ENCODE peak calls at places on chromosome 4, in nine cellular contexts. B is T-helper 9 cell; Q is stimulated activated CD8-positive, alpha-beta memory T cell treated with anti-CD3 and anti-CD28 coated beads, Interleukin-15, amount 100 ng/mL, for 4 hours; E is NCI-H1417; M is T-helper 2 cell; C is GM04504; V is AG08395; S is BJ; Y is activated naive CD4-positive, alpha-beta T cell treated with Interleukin-2 at 50 U/mL for 16 hours. O is an unnamed sample.

GRCh38 chr4:182752158-182752910 is 164.9 kb downstream of the DCTD start:
- DNase-seq in Y (no peak), Q (no peak), V (peak; percentile 83), S (peak; percentile 69), E (no peak), M (no peak), C (peak; percentile 64), B (no peak), O (no peak)

GRCh38 chr4:108155373-108155772 is 13.4 kb downstream of the LEF1 start:
- DNase-seq in S (no peak), C (no peak), Y (no peak), E (no peak), B (no peak), V (no peak), M (no peak), Q (no peak), O (no peak)

GRCh38 chr4:53905935-53906377 is 158.4 kb downstream of the CHIC2 start:
- DNase-seq in C (no peak), S (no peak), Y (no peak), E (peak; percentile 17), M (no peak), V (peak; percentile 48), B (no peak), Q (no peak), O (peak; percentile 51)

GRCh38 chr4:21778702-21779101 is 169.9 kb downstream of the KCNIP4 start:
- DNase-seq in V (no peak), C (no peak), M (no peak), S (no peak), Y (no peak), B (no peak), E (no peak), Q (no peak), O (no peak)

GRCh38 chr4:140568507-140569306 is at the start of gene UCP1:
- DNase-seq in Q (no peak), S (no peak), V (no peak), B (no peak), Y (no peak), E (peak; percentile 21), C (no peak), M (no peak), O (peak; percentile 18)

GRCh38 chr4:32112891-32113290 is 1392.7 kb downstream of the PCDH7 start:
- DNase-seq in S (no peak), B (no peak), C (no peak), Q (no peak), Y (no peak), E (no peak), M (no peak), V (no peak), O (no peak)

GRCh38 chr4:164514765-164515164 is 239.2 kb upstream of the SMIM31 start:
- DNase-seq in S (no peak), E (no peak), V (no peak), M (no peak), C (no peak), Q (no peak), B (no peak), Y (no peak), O (no peak)

GRCh38 chr4:153792007-153792892 is 3.4 kb upstream of the SFRP2 start:
- DNase-seq in M (no peak), Y (peak; percentile 15), E (peak; percentile 26), V (peak; percentile 54), B (no peak), S (no peak), C (no peak), Q (no peak), O (no peak)

GRCh38 chr4:89312066-89312465 is 4.5 kb upstream of the GPRIN3 start:
- DNase-seq in M (no peak), C (no peak), E (no peak), Y (no peak), S (no peak), Q (no peak), V (peak; percentile 5), B (no peak), O (no peak)

GRCh38 chr4:28799696-28800095 is 1920.5 kb upstream of the PCDH7 start:
- DNase-seq in Y (no peak), E (no peak), M (no peak), C (no peak), B (no peak), S (no peak), V (no peak), Q (no peak), O (no peak)

GRCh38 chr4:86117781-86118302 is 242.0 kb downstream of the MAPK10 start:
- DNase-seq in Q (no peak), Y (no peak), B (no peak), M (no peak), C (peak; percentile 91), E (peak; percentile 6), S (peak; percentile 78), V (peak; percentile 86), O (peak; percentile 20)

GRCh38 chr4:148061795-148062194 is 329.9 kb downstream of the ARHGAP10 start:
- DNase-seq in S (no peak), V (no peak), B (no peak), E (peak; percentile 65), Q (no peak), M (no peak), C (no peak), Y (no peak), O (no peak)

GRCh38 chr4:20194079-20195013 is 57.4 kb upstream of the SLIT2 start:
- DNase-seq in E (no peak), C (peak; percentile 73), M (no peak), Q (no peak), B (no peak), S (peak; percentile 78), V (peak; percentile 67), Y (no peak), O (no peak)

GRCh38 chr4:130403221-130403620 is 1307.3 kb downstream of the C4orf33 start:
- DNase-seq in V (no peak), Y (no peak), Q (no peak), M (no peak), S (no peak), E (no peak), C (no peak), B (no peak), O (no peak)

GRCh38 chr4:663438-664428 is 10.3 kb downstream of the ATP5ME start:
- DNase-seq in B (peak; percentile 58), S (no peak), V (no peak), E (peak; percentile 79), M (peak; percentile 51), Q (peak; percentile 60), Y (peak; percentile 78), C (no peak), O (no peak)

GRCh38 chr4:46329118-46329976 is 60.6 kb downstream of the GABRA2 start:
- DNase-seq in M (no peak), V (no peak), S (no peak), Q (no peak), B (no peak), Y (no peak), C (no peak), E (peak; percentile 67), O (no peak)

GRCh38 chr4:34486964-34487363 is 1757.3 kb downstream of the ARAP2 start:
- DNase-seq in M (no peak), S (no peak), V (no peak), Q (no peak), E (no peak), C (no peak), B (no peak), Y (no peak), O (no peak)

GRCh38 chr4:171186700-171187099 is 626.5 kb upstream of the GALNTL6 start:
- DNase-seq in C (no peak), Y (no peak), V (no peak), Q (no peak), S (no peak), B (no peak), E (no peak), M (no peak), O (no peak)

GRCh38 chr4:87973283-87974169 is 2.0 kb upstream of the SPP1 start:
- DNase-seq in Y (peak; percentile 32), C (peak; percentile 89), B (no peak), M (no peak), Q (no peak), S (peak; percentile 84), E (peak; percentile 78), V (peak; percentile 65), O (peak; percentile 59)

GRCh38 chr4:32831104-32831503 is 2110.9 kb downstream of the PCDH7 start:
- DNase-seq in Q (no peak), C (no peak), M (no peak), B (no peak), E (no peak), S (no peak), V (no peak), Y (no peak), O (no peak)

GRCh38 chr4:137307806-137308205 is 224.5 kb downstream of the PCDH18 start:
- DNase-seq in C (peak; percentile 60), Q (no peak), B (no peak), E (no peak), V (peak; percentile 56), M (no peak), S (peak; percentile 22), Y (no peak), O (peak; percentile 21)

GRCh38 chr4:10971800-10972398 is 287.3 kb upstream of the CLNK start:
- DNase-seq in E (no peak), Y (no peak), M (no peak), Q (no peak), V (no peak), B (no peak), S (no peak), C (no peak), O (no peak)

GRCh38 chr4:105541420-105541819 is 11.0 kb upstream of the ARHGEF38 start:
- DNase-seq in B (no peak), V (no peak), M (no peak), E (no peak), C (no peak), Y (no peak), S (no peak), Q (no peak), O (no peak)

GRCh38 chr4:10096201-10096975 is 20.2 kb downstream of the WDR1 start:
- DNase-seq in Y (peak; percentile 86), M (no peak), C (peak; percentile 71), Q (peak; percentile 84), V (peak; percentile 95), E (no peak), B (peak; percentile 60), S (peak; percentile 50), O (peak; percentile 72)

GRCh38 chr4:177250056-177250696 is 59.5 kb upstream of the NEIL3 start:
- DNase-seq in M (peak; percentile 46), V (peak; percentile 71), S (no peak), E (no peak), Q (no peak), B (peak; percentile 53), Y (peak; percentile 67), C (no peak), O (no peak)

GRCh38 chr4:72919937-72920336 is 149.6 kb downstream of the COX18 start:
- DNase-seq in S (no peak), V (no peak), E (no peak), Y (no peak), M (no peak), B (no peak), Q (no peak), C (no peak), O (no peak)

GRCh38 chr4:88148560-88148959 is 9.9 kb downstream of the ABCG2 start:
- DNase-seq in V (no peak), M (no peak), Y (no peak), S (no peak), B (no peak), E (no peak), C (no peak), Q (no peak), O (no peak)

GRCh38 chr4:136831553-136831952 is 700.7 kb downstream of the PCDH18 start:
- DNase-seq in Q (no peak), S (no peak), E (no peak), Y (no peak), B (no peak), V (no peak), M (no peak), C (no peak), O (no peak)

GRCh38 chr4:31411606-31412005 is 691.4 kb downstream of the PCDH7 start:
- DNase-seq in S (no peak), Q (no peak), E (no peak), B (no peak), M (no peak), C (no peak), Y (no peak), V (no peak), O (no peak)

GRCh38 chr4:42152507-42153504 is at the start of gene BEND4:
- DNase-seq in Y (no peak), E (no peak), B (no peak), Q (no peak), V (no peak), C (no peak), M (no peak), S (no peak), O (no peak)

GRCh38 chr4:38523524-38524448 is 140.2 kb upstream of the KLF3 start:
- DNase-seq in E (no peak), M (no peak), C (no peak), S (no peak), Y (peak; percentile 74), V (no peak), Q (no peak), B (no peak), O (no peak)